ENCODE peak calls at places on chromosomes 2 and 18, in six cellular contexts. L is foreskin fibroblast, I is A549, V is WTC11, M is psoas muscle, A is right lobe of liver. K is an unnamed sample.

GRCh38 chr2:227010433-227010832 is 153.6 kb downstream of the COL4A4 start:
- DNase-seq in V (no peak), M (no peak), I (no peak), L (peak; percentile 75), A (no peak), K (no peak)

GRCh38 chr2:112883669-112884068 is 27.3 kb upstream of the IL37 start:
- DNase-seq in L (no peak), M (no peak), I (no peak), V (no peak), A (no peak), K (no peak)

GRCh38 chr2:147171961-147172360 is 672.9 kb upstream of the ACVR2A start:
- DNase-seq in I (no peak), V (no peak), M (no peak), L (peak; percentile 25), A (no peak), K (no peak)

GRCh38 chr2:200652158-200652557 is 66.3 kb downstream of the AOX1 start:
- DNase-seq in V (no peak), M (no peak), I (no peak), A (no peak), L (no peak), K (no peak)

GRCh38 chr2:209556354-209556961 is 132.6 kb downstream of the MAP2 start:
- DNase-seq in I (peak; percentile 57), V (no peak), L (peak; percentile 67), A (no peak), M (no peak), K (no peak)

GRCh38 chr2:64699712-64700111 is 46.0 kb upstream of the SERTAD2 start:
- DNase-seq in I (peak; percentile 48), M (no peak), A (no peak), V (peak; percentile 19), L (no peak), K (no peak)

GRCh38 chr2:42659601-42660000 is 91.2 kb downstream of the MTA3 start:
- DNase-seq in M (no peak), V (no peak), A (no peak), I (no peak), L (peak; percentile 17), K (no peak)

GRCh38 chr2:155100261-155100660 is 401.8 kb downstream of the KCNJ3 start:
- DNase-seq in I (peak; percentile 13), V (no peak), M (no peak), A (no peak), L (no peak), K (no peak)

GRCh38 chr2:16671760-16672159 is 6.1 kb upstream of the CYRIA start:
- DNase-seq in M (no peak), V (no peak), A (peak; percentile 40), I (no peak), L (no peak), K (no peak)

GRCh38 chr18:9333441-9334350 is 877 bp upstream of the TWSG1 start:
- DNase-seq in I (no peak), L (no peak), A (peak; percentile 18), V (peak; percentile 54), M (no peak), K (peak; percentile 65)

GRCh38 chr2:129984426-129984825 is 5.0 kb downstream of the RAB6C start:
- DNase-seq in L (no peak), A (no peak), I (no peak), V (no peak), M (no peak), K (no peak)

GRCh38 chr2:234102112-234102511 is 51.6 kb downstream of the SPP2 start:
- DNase-seq in M (no peak), I (peak; percentile 18), A (no peak), L (no peak), V (no peak), K (no peak)
- TF ChIP-seq CTCF in M (no peak), I (no peak), A (peak; percentile 8), L (no peak), V (no peak), K (no peak)

GRCh38 chr2:205115516-205115915 is 566.8 kb upstream of the NRP2 start:
- DNase-seq in A (no peak), L (peak; percentile 58), I (no peak), M (no peak), V (no peak), K (no peak)
- TF ChIP-seq CTCF in A (no peak), L (no peak), I (no peak), M (no peak), V (no peak), K (no peak)

GRCh38 chr2:222320441-222321395 is 21.9 kb upstream of the PAX3 start:
- DNase-seq in V (no peak), L (peak; percentile 51), I (no peak), A (peak; percentile 25), M (no peak), K (no peak)

GRCh38 chr2:222318026-222318711 is 19.4 kb upstream of the PAX3 start:
- DNase-seq in V (peak; percentile 83), I (peak; percentile 73), M (peak; percentile 66), A (peak; percentile 61), L (peak; percentile 81), K (no peak)

GRCh38 chr2:222319576-222320440 is 21.0 kb upstream of the PAX3 start:
- DNase-seq in I (peak; percentile 39), M (no peak), L (peak; percentile 53), V (peak; percentile 71), A (no peak), K (no peak)

GRCh38 chr2:222318712-222319575 is 20.1 kb upstream of the PAX3 start:
- DNase-seq in V (peak; percentile 32), A (no peak), I (peak; percentile 46), M (no peak), L (peak; percentile 70), K (no peak)

GRCh38 chr2:222322241-222322640 is 23.4 kb upstream of the PAX3 start:
- DNase-seq in M (no peak), I (no peak), L (no peak), A (no peak), V (no peak), K (no peak)
- TF ChIP-seq CTCF in M (no peak), I (no peak), L (no peak), A (no peak), V (no peak), K (no peak)

GRCh38 chr2:241006412-241006811 is 8.0 kb downstream of the SNED1 start:
- DNase-seq in M (no peak), A (no peak), L (no peak), V (no peak), I (no peak), K (no peak)

GRCh38 chr2:241007111-241007510 is 8.7 kb downstream of the SNED1 start:
- DNase-seq in V (no peak), L (no peak), M (no peak), I (no peak), A (no peak), K (no peak)

GRCh38 chr2:241009191-241009590 is 10.8 kb downstream of the SNED1 start:
- DNase-seq in I (no peak), M (no peak), A (no peak), L (no peak), V (no peak), K (no peak)

GRCh38 chr2:241008711-241009121 is 10.3 kb downstream of the SNED1 start:
- DNase-seq in L (no peak), M (no peak), A (no peak), I (no peak), V (no peak), K (no peak)

DNA sequence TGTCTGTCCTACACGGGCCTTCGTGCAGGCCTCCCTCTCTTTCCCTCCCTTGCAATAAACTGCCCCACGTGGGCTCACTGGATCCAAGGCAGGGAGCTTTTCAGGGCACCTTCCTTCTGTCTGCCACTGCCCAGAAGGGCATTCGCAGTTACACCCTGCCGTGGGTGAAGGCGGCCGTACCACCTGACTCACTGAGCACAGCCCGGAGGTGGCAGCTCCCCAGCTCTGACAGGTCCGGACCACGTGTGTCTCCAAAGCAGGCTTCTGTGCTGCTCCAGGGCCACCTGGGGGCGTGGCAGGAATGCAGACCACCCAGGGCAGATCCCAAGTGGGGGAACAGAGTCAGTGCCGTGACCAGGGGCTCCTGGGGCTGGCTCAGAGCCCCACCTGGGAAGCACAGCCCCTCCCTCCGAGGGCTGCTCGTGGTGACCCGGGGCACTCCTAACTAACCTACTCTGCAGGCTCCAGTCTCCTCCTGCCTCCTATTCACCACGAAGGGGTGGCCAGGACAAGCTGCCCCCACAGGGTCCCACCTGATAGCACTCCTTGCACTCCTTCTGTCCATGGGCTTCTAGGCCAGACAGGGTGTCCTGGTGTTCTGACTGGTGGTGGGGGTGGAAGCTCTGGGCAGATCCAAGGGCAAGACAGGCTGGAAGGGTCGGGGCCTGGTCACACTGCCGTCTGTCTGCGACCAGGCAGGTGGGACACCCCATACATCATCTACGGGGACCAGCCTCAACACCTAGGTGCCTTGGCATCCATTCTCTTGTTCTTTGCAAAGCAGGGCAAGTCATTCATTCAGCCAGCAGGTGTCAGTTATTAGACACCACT is 9.7 kb downstream of the SNED1 start:
- DNase-seq in I (no peak), M (no peak), V (no peak), A (no peak), L (no peak), K (no peak)
- TF ChIP-seq CTCF in I (no peak), M (no peak), V (no peak), A (no peak), L (no peak), K (no peak)

GRCh38 chr2:172467382-172467781 is 40.0 kb downstream of the ITGA6 start:
- DNase-seq in I (peak; percentile 13), M (no peak), L (peak; percentile 33), A (no peak), V (no peak), K (no peak)
- TF ChIP-seq CTCF in I (no peak), M (no peak), L (peak; percentile 11), A (no peak), V (no peak), K (no peak)

K was measured in tibial artery.